ENCODE peak calls at places on chromosome 16, in eight cellular contexts. C is colonic mucosa, H is transverse colon, V is tibial artery, S is adrenal gland, E is lower lobe of right lung, X is tibial nerve, U is AG04450. F is an unnamed sample.

GRCh38 chr16:6146874-6147425 is 1049.4 kb upstream of the EEF2KMT start:
- DNase-seq in U (no peak), H (no peak), E (no peak), V (no peak), X (no peak), S (no peak), C (no peak), F (no peak)

GRCh38 chr16:77191259-77191969 is 424 bp downstream of the MON1B start:
- DNase-seq in C (peak), X (no peak), U (no peak), S (peak), E (peak), V (no peak), H (peak), F (no peak)

GRCh38 chr16:57257455-57258070 is 12.5 kb downstream of the ARL2BP start:
- DNase-seq in S (peak), V (peak), C (no peak), E (peak), H (no peak), X (no peak), U (no peak), F (no peak)

GRCh38 chr16:16178455-16179162 is 44.7 kb downstream of the ABCC6 start:
- DNase-seq in S (no peak), U (no peak), H (no peak), C (no peak), V (no peak), E (no peak), X (no peak), F (no peak)

GRCh38 chr16:66502020-66502913 is 47.7 kb downstream of the TK2 start:
- DNase-seq in X (peak), E (peak), U (no peak), S (peak), V (peak), H (no peak), C (no peak), F (no peak)

GRCh38 chr16:11211977-11212818 is 43.8 kb downstream of the SOCS1 start:
- DNase-seq in E (no peak), X (no peak), U (no peak), C (no peak), H (no peak), S (no peak), V (no peak), F (no peak)

GRCh38 chr16:77131398-77131797 is 59.6 kb upstream of the MON1B start:
- DNase-seq in E (no peak), U (no peak), V (no peak), X (no peak), S (no peak), H (no peak), C (no peak), F (no peak)

GRCh38 chr16:68403704-68404103 is 44.6 kb downstream of the SMPD3 start:
- DNase-seq in V (no peak), C (no peak), S (no peak), X (no peak), U (no peak), E (peak), H (no peak), F (no peak)

GRCh38 chr16:2213817-2214720 is 571 bp downstream of the PGP start:
- DNase-seq in H (no peak), S (no peak), E (no peak), V (no peak), C (no peak), X (no peak), U (no peak), F (no peak)

GRCh38 chr16:71889147-71889546 is 5.2 kb upstream of the ZNF821 start:
- DNase-seq in X (no peak), V (no peak), E (no peak), S (no peak), U (no peak), C (no peak), H (no peak), F (no peak)

GRCh38 chr16:50571786-50572185 is 23.6 kb downstream of the NKD1 start:
- DNase-seq in V (no peak), S (no peak), U (no peak), C (no peak), E (no peak), X (no peak), H (no peak), F (no peak)

GRCh38 chr16:17222756-17223411 is 247.9 kb downstream of the XYLT1 start:
- DNase-seq in C (no peak), S (peak), E (no peak), H (peak), V (peak), X (peak), U (no peak), F (peak)

GRCh38 chr16:21946889-21947635 is 6.1 kb upstream of the UQCRC2 start:
- DNase-seq in V (no peak), H (no peak), E (no peak), C (peak), S (no peak), X (no peak), U (no peak), F (no peak)

GRCh38 chr16:57213462-57213861 is 27.3 kb downstream of the RSPRY1 start:
- DNase-seq in U (no peak), H (no peak), C (no peak), E (no peak), V (no peak), S (no peak), X (no peak), F (no peak)

GRCh38 chr16:75265911-75266701 is 14.7 kb upstream of the BCAR1 start:
- DNase-seq in H (peak), C (peak), X (peak), E (peak), S (peak), U (no peak), V (peak), F (no peak)

GRCh38 chr16:75398333-75398732 is 35.0 kb downstream of the CFDP1 start:
- DNase-seq in X (no peak), H (no peak), S (peak), C (no peak), U (no peak), V (no peak), E (no peak), F (no peak)

GRCh38 chr16:11205065-11205699 is 50.8 kb downstream of the SOCS1 start:
- DNase-seq in V (no peak), C (no peak), X (no peak), E (no peak), S (no peak), U (no peak), H (no peak), F (no peak)

GRCh38 chr16:17369441-17369951 is 101.3 kb downstream of the XYLT1 start:
- DNase-seq in V (peak), E (peak), C (peak), U (no peak), S (peak), X (peak), H (peak), F (no peak)

GRCh38 chr16:64356267-64356666 is 765.6 kb downstream of the CDH11 start:
- DNase-seq in H (no peak), V (no peak), X (no peak), S (no peak), C (no peak), U (peak), E (no peak), F (peak)

GRCh38 chr16:51408357-51408756 is 257.3 kb upstream of the SALL1 start:
- DNase-seq in S (no peak), V (no peak), C (no peak), U (no peak), H (no peak), X (no peak), E (no peak), F (no peak)

GRCh38 chr16:30958164-30959083 is 870 bp downstream of the SETD1A start:
- DNase-seq in H (peak), C (peak), E (peak), X (no peak), V (no peak), U (no peak), S (peak), F (no peak)

GRCh38 chr16:2339521-2340484 is 725 bp downstream of the ABCA3 start:
- DNase-seq in S (peak), C (peak), V (peak), H (peak), U (no peak), X (peak), E (peak), F (no peak)

GRCh38 chr16:19137201-19137601 is 23.4 kb downstream of the ITPRIPL2 start:
- DNase-seq in E (no peak), S (no peak), C (no peak), U (no peak), H (no peak), X (no peak), V (no peak), F (peak)

GRCh38 chr16:31108035-31108793 is at the start of gene BCKDK:
- DNase-seq in U (no peak), X (peak), V (peak), S (peak), C (peak), H (peak), E (peak), F (no peak)

GRCh38 chr16:48971571-48972071 is 310.0 kb downstream of the CBLN1 start:
- DNase-seq in V (no peak), E (no peak), H (no peak), S (peak), U (no peak), X (no peak), C (no peak), F (no peak)

DNA sequence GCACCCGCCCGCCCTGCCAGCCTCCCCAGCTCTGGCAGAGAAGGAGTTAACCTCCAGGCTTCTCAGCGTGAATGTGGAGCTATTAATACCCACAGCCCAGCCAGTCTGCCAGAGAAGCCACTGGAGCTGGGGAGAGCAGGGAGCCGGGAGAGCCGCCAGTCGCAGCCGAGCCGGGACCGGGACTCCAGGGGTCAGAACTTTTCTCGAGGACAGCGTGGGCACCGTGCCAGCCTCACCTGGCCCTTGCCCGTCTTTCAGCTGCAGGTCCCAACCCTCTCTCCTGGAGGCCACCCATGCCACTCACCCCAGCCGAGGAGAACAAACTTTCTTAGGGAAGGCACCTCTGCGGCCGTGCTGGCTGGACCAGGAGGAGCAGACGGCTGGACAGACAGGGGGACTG is 33.8 kb upstream of the SBK1 start:
- DNase-seq in H (no peak), C (no peak), E (no peak), S (peak), V (no peak), U (no peak), X (no peak), F (no peak)
- H3K4me3 ChIP-seq in H (no peak), C (no peak), E (no peak), S (peak), V (peak), U (no peak), X (no peak), F (no peak)

GRCh38 chr16:88993006-88993787 is 16.2 kb upstream of the CBFA2T3 start:
- DNase-seq in U (no peak), X (no peak), H (no peak), E (no peak), V (no peak), S (no peak), C (no peak), F (no peak)

GRCh38 chr16:88989852-88990547 is 13.0 kb upstream of the CBFA2T3 start:
- DNase-seq in V (no peak), E (no peak), H (no peak), U (no peak), S (no peak), X (no peak), C (no peak), F (no peak)

GRCh38 chr16:88993946-88994600 is 17.1 kb upstream of the CBFA2T3 start:
- DNase-seq in S (no peak), V (no peak), U (no peak), E (no peak), C (no peak), X (no peak), H (no peak), F (no peak)

GRCh38 chr16:88992351-88993005 is 15.5 kb upstream of the CBFA2T3 start:
- DNase-seq in S (no peak), U (no peak), H (no peak), X (no peak), C (no peak), V (no peak), E (no peak), F (no peak)

GRCh38 chr16:88991813-88992350 is 14.9 kb upstream of the CBFA2T3 start:
- DNase-seq in H (no peak), E (no peak), U (no peak), V (no peak), C (no peak), S (no peak), X (no peak), F (no peak)
- TF ChIP-seq CTCF in H (no peak), E (no peak), U (no peak), V (no peak), C (no peak), S (no peak), X (no peak), F (no peak)

GRCh38 chr16:3623642-3624041 is 12.2 kb upstream of the SLX4 start:
- DNase-seq in E (no peak), X (no peak), U (no peak), H (no peak), V (no peak), C (no peak), S (no peak), F (no peak)
- H3K4me3 ChIP-seq in E (no peak), X (no peak), U (no peak), H (no peak), V (no peak), C (no peak), S (no peak), F (no peak)

GRCh38 chr16:82631701-82632685 is 5.2 kb downstream of the CDH13 start:
- DNase-seq in V (no peak), E (no peak), U (no peak), X (no peak), S (no peak), C (no peak), H (no peak), F (no peak)
- TF ChIP-seq CTCF in V (no peak), E (no peak), U (peak), X (no peak), S (no peak), C (no peak), H (no peak), F (peak)

GRCh38 chr16:29810699-29811169 is 1.3 kb upstream of the PRRT2 start:
- DNase-seq in E (no peak), V (peak), C (no peak), X (no peak), H (no peak), U (no peak), S (no peak), F (no peak)
- H3K4me3 ChIP-seq in E (peak), V (peak), C (no peak), X (no peak), H (no peak), U (no peak), S (no peak), F (no peak)

DNA sequence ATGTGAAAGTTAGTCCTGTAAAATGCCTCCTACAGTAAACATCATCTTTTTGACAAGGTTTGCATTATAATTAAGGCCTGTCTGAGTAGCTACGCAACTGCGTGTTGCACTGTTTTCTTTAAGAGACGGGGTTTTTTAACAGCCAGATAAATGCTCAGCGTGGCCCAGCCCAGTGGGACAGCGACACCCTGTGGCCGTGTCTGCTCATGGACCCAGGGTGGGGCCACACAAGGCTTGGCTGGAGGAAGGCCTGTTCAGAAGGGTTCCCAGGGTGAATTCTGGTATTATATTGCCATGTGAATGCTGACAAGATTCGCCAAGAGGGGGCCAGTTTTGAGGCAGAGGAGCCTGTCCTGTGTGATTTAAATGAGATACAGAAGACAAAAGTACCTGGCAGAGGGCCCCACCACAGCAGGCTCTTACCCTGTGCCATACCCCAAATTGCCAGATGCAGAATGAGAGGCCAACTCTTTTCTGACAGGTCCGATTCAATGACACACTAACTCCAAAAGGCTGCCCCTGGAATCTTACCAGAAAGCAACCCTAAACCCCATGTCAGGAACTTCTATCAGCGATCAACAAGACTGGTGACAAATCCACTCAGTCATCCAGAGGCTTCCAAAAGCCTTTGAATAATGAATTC is 65.9 kb upstream of the IRX6 start:
- DNase-seq in S (peak), C (peak), H (peak), E (peak), X (peak), V (peak), U (no peak), F (peak)
- TF ChIP-seq CTCF in S (peak), C (peak), H (peak), E (peak), X (peak), V (peak), U (peak), F (peak)

GRCh38 chr16:87243383-87243964 is 73.7 kb downstream of the C16orf95 start:
- DNase-seq in H (no peak), E (no peak), C (no peak), S (no peak), U (no peak), X (no peak), V (no peak), F (no peak)

GRCh38 chr16:87248704-87249103 is 68.5 kb downstream of the C16orf95 start:
- DNase-seq in H (no peak), S (no peak), C (no peak), E (no peak), V (no peak), U (no peak), X (no peak), F (no peak)

GRCh38 chr16:87241135-87241771 is 75.9 kb downstream of the C16orf95 start:
- DNase-seq in H (peak), U (no peak), E (no peak), C (peak), S (no peak), X (no peak), V (peak), F (no peak)

GRCh38 chr16:87246269-87247065 is 70.7 kb downstream of the C16orf95 start:
- DNase-seq in V (no peak), E (no peak), C (no peak), U (no peak), S (no peak), X (no peak), H (no peak), F (no peak)

GRCh38 chr16:87244646-87245197 is 72.5 kb downstream of the C16orf95 start:
- DNase-seq in V (no peak), E (no peak), H (no peak), X (no peak), C (no peak), S (no peak), U (no peak), F (no peak)
- H3K4me3 ChIP-seq in V (no peak), E (no peak), H (no peak), X (no peak), C (no peak), S (no peak), U (no peak), F (no peak)

GRCh38 chr16:85181739-85182129 is 69.5 kb upstream of the CIBAR2 start:
- DNase-seq in U (no peak), V (no peak), E (peak), X (no peak), C (no peak), H (no peak), S (peak), F (no peak)
- TF ChIP-seq CTCF in U (no peak), V (no peak), E (no peak), X (no peak), C (no peak), H (no peak), S (no peak), F (no peak)